ENCODE peak calls at places on chromosomes 5 and 9, in eight cellular contexts. N is spleen, W is prostate gland, G is transverse colon, D is HCT116, O is stomach, S is suprapubic skin, B is GM23338. Q is an unnamed sample.

GRCh38 chr9:109010676-109011655 is 2.3 kb downstream of the CTNNAL1 start:
- DNase-seq in G (peak; percentile 19), S (no peak), N (no peak), O (no peak), B (no peak), D (peak; percentile 57), W (no peak), Q (no peak)

GRCh38 chr9:12511726-12512125 is 181.5 kb upstream of the TYRP1 start:
- DNase-seq in O (no peak), N (no peak), D (no peak), W (no peak), G (no peak), B (no peak), S (no peak), Q (no peak)

GRCh38 chr5:132103380-132103951 is 29.9 kb downstream of the CSF2 start:
- DNase-seq in S (no peak), W (no peak), G (peak; percentile 57), B (no peak), D (peak; percentile 86), O (peak; percentile 46), N (peak; percentile 83), Q (peak; percentile 88)

GRCh38 chr9:14221558-14221957 is 92.4 kb downstream of the NFIB start:
- DNase-seq in D (peak; percentile 21), S (no peak), G (no peak), B (no peak), O (no peak), W (no peak), N (no peak), Q (no peak)

GRCh38 chr5:32109236-32109635 is 64.9 kb downstream of the GOLPH3 start:
- DNase-seq in O (no peak), N (no peak), W (no peak), S (no peak), G (no peak), D (no peak), B (no peak), Q (no peak)

GRCh38 chr9:99056876-99057664 is 47.8 kb upstream of the TGFBR1 start:
- DNase-seq in O (no peak), B (no peak), S (no peak), W (no peak), D (no peak), N (no peak), G (no peak), Q (no peak)

GRCh38 chr5:28807230-28807629 is 1768.8 kb upstream of the CDH9 start:
- DNase-seq in W (no peak), B (no peak), O (no peak), S (no peak), D (no peak), N (no peak), G (no peak), Q (no peak)

GRCh38 chr5:174242573-174242972 is 197.1 kb downstream of the NSG2 start:
- DNase-seq in S (no peak), D (no peak), G (no peak), B (no peak), N (no peak), W (no peak), O (no peak), Q (no peak)

GRCh38 chr9:8679405-8679951 is 879.9 kb upstream of the DMAC1 start:
- DNase-seq in S (no peak), N (no peak), B (no peak), W (no peak), O (no peak), G (no peak), D (no peak), Q (no peak)

GRCh38 chr5:35136386-35136785 is 88.6 kb upstream of the AGXT2 start:
- DNase-seq in O (no peak), D (no peak), G (no peak), B (no peak), N (no peak), W (no peak), S (no peak), Q (no peak)

GRCh38 chr5:95822038-95822407 is 503 bp downstream of the GLRX start:
- DNase-seq in D (no peak), N (peak; percentile 90), O (peak; percentile 60), G (peak; percentile 70), B (peak; percentile 71), S (no peak), W (peak; percentile 52), Q (peak; percentile 85)

GRCh38 chr5:122908108-122908507 is 62.7 kb downstream of the SNX24 start:
- DNase-seq in O (no peak), B (no peak), D (no peak), W (no peak), N (no peak), S (no peak), G (no peak), Q (no peak)
- TF ChIP-seq POLR2AphosphoS5 in O (no peak), B (no peak), D (no peak), W (no peak), N (no peak), S (no peak), G (no peak), Q (no peak)

GRCh38 chr9:129490583-129491485 is 130.1 kb downstream of the C9orf50 start:
- DNase-seq in D (no peak), B (no peak), W (no peak), G (no peak), N (no peak), S (no peak), O (no peak), Q (peak; percentile 82)
- H3K4me1 ChIP-seq in D (peaks cover 76% of the 10 kb centered on the region), B (peaks cover 32% of the 10 kb centered on the region), W (peaks cover 59% of the 10 kb centered on the region), G (peaks cover 66% of the 10 kb centered on the region), N (peaks cover 90% of the 10 kb centered on the region), S (peaks cover 100% of the 10 kb centered on the region), O (peaks cover 80% of the 10 kb centered on the region), Q (peaks cover 80% of the 10 kb centered on the region)

GRCh38 chr5:133159543-133159942 is 107.7 kb downstream of the HSPA4 start:
- DNase-seq in B (no peak), N (no peak), S (no peak), D (no peak), O (no peak), G (no peak), W (no peak), Q (no peak)
- H3K27ac ChIP-seq in B (no peak overlapping the region), N (no peak overlapping the region), S (no peak overlapping the region), D (no peak overlapping the region), O (no peak overlapping the region), G (no peak overlapping the region), W (no peak overlapping the region), Q (no peak overlapping the region)

GRCh38 chr9:127449332-127449966 is 1.8 kb downstream of the RPL12 start:
- DNase-seq in O (no peak), N (no peak), B (no peak), D (no peak), W (no peak), G (no peak), S (no peak), Q (no peak)

GRCh38 chr9:127446720-127447415 is 4.3 kb downstream of the RPL12 start:
- DNase-seq in S (no peak), B (no peak), W (no peak), O (no peak), D (no peak), G (no peak), N (no peak), Q (no peak)

GRCh38 chr9:127447416-127448111 is 3.6 kb downstream of the RPL12 start:
- DNase-seq in B (no peak), G (no peak), D (no peak), O (no peak), W (no peak), N (no peak), S (no peak), Q (no peak)

GRCh38 chr9:127450170-127450830 is 906 bp downstream of the RPL12 start:
- DNase-seq in G (no peak), B (no peak), S (no peak), W (no peak), D (no peak), N (no peak), O (peak; percentile 29), Q (no peak)

DNA sequence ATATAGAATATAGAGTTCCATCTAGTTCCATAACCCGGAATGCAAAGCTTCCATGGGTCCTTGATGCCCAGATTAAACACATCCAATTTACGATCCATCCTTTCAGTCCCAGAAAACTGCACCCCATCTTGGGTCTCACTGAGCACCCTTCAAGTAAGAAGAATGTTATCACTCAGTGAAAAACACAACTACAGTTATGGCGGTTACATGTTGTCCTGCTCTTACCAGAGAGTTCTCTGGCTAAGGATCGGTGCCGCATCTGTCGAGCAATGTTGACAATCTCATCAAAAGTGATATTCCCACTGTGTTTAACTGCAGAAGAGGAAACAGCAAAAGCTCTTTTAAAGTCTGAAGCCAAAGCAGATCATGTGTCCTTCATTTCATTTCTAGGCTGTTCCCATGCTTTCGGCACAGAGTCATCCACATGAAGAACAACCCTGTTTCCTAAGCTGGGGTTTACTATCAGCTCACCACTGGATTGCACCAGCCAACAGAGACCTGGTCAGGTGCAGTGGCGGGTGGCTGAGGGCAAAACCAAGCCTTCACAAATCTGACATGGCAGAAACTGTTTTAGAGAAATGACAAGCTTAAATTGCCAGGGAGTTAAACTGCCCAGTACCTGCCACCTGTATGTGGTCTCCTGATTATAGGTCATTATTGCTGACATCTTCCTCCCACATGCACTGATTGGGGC is 2.9 kb downstream of the RPL12 start:
- DNase-seq in D (no peak), O (no peak), W (no peak), N (no peak), B (no peak), S (no peak), G (no peak), Q (no peak)
- TF ChIP-seq POLR2AphosphoS5 in D (peak; percentile 45), O (no peak), W (no peak), N (no peak), B (no peak), S (no peak), G (no peak), Q (no peak)

Q was measured in sigmoid colon.